ENCODE peak calls at places on chromosomes 3 and 15, in four cellular contexts. V is adrenal gland; P is occipital lobe; E is naive thymus-derived CD8-positive, alpha-beta T cell. T is an unnamed sample.

GRCh38 chr3:123635220-123635619 is 50.4 kb upstream of the HACD2 start:
- DNase-seq in V (no peak), P (no peak), E (no peak), T (no peak)

GRCh38 chr3:61608711-61609110 is 47.3 kb downstream of the PTPRG start:
- DNase-seq in V (no peak), P (no peak), E (no peak), T (no peak)

GRCh38 chr15:99928429-99928981 is 195.3 kb upstream of the LYSMD4 start:
- DNase-seq in V (peak; percentile 83), P (peak; percentile 69), E (peak; percentile 90), T (peak; percentile 58)

GRCh38 chr15:71336671-71337070 is 221.4 kb downstream of the THSD4 start:
- DNase-seq in V (no peak), P (no peak), E (no peak), T (no peak)

GRCh38 chr15:91974321-91974720 is 120.8 kb downstream of the SLCO3A1 start:
- DNase-seq in V (peak; percentile 49), P (no peak), E (no peak), T (no peak)

GRCh38 chr15:31459011-31459748 is 132.5 kb downstream of the KLF13 start:
- DNase-seq in V (no peak), P (no peak), E (no peak), T (no peak)

GRCh38 chr3:49841126-49841525 is 15.2 kb downstream of the TRAIP start:
- DNase-seq in V (no peak), P (no peak), E (no peak), T (peak; percentile 15)

GRCh38 chr3:17749281-17749680 is 6.8 kb upstream of the TBC1D5 start:
- DNase-seq in V (no peak), P (no peak), E (no peak), T (no peak)